ENCODE peak calls at places on chromosomes 7 and 10, in seven cellular contexts. W is WTC11; H is NCI-H82; P is nephron progenitor cell; U is naive thymus-derived CD8-positive, alpha-beta T cell; E is spleen; Z is H54. B is an unnamed sample.

GRCh38 chr7:54725255-54725654 is 33.8 kb downstream of the SEC61G start:
- DNase-seq in W (no peak), H (no peak), P (no peak), U (no peak), E (no peak), Z (no peak), B (no peak)

GRCh38 chr10:74898201-74898976 is 72.0 kb downstream of the KAT6B start:
- DNase-seq in W (no peak), H (no peak), P (no peak), U (no peak), E (no peak), Z (no peak), B (no peak)

GRCh38 chr7:15334524-15335269 is 227.1 kb downstream of the AGMO start:
- DNase-seq in W (no peak), H (no peak), P (no peak), U (no peak), E (no peak), Z (no peak), B (no peak)

GRCh38 chr7:138538518-138538917 is 78.5 kb downstream of the TRIM24 start:
- DNase-seq in W (no peak), H (no peak), P (no peak), U (no peak), E (no peak), Z (no peak), B (no peak)

GRCh38 chr10:132577350-132578005 is 39.9 kb downstream of the INPP5A start:
- DNase-seq in W (no peak), H (no peak), P (no peak), U (no peak), E (no peak), Z (no peak), B (peak; percentile 35)

GRCh38 chr10:66928000-66928770 is 2.3 kb downstream of the LRRTM3 start:
- DNase-seq in W (peak; percentile 23), H (peak; percentile 4), P (peak; percentile 30), U (no peak), E (no peak), Z (no peak), B (no peak)

GRCh38 chr10:110425684-110426293 is 71.9 kb upstream of the DUSP5 start:
- DNase-seq in W (no peak), H (no peak), P (no peak), U (no peak), E (no peak), Z (no peak), B (no peak)

GRCh38 chr7:137697026-137697425 is 149.7 kb downstream of the DGKI start:
- DNase-seq in W (no peak), H (no peak), P (no peak), U (no peak), E (no peak), Z (no peak), B (no peak)